ENCODE peak calls at places on chromosomes 1 and 21, in five cellular contexts. M, Q, N, S and L are unnamed samples.

GRCh38 chr1:110340207-110340468 is 961 bp downstream of the RBM15 start:
- DNase-seq in M (no peak), Q (no peak), N (no peak), S (peak), L (no peak)

GRCh38 chr1:151311589-151312331 is 15.5 kb downstream of the PI4KB start:
- DNase-seq in M (no peak), Q (no peak), N (peak), S (no peak), L (peak)

GRCh38 chr1:37794372-37795339 is 1.0 kb downstream of the MANEAL start:
- DNase-seq in M (no peak), Q (no peak), N (no peak), S (no peak), L (no peak)

GRCh38 chr1:23529146-23530088 is 1.6 kb downstream of the E2F2 start:
- DNase-seq in M (no peak), Q (no peak), N (no peak), S (no peak), L (no peak)

GRCh38 chr1:117735045-117735992 is 129.5 kb downstream of the TENT5C start:
- DNase-seq in M (no peak), Q (no peak), N (peak), S (no peak), L (peak)

GRCh38 chr1:222653178-222653827 is 35.4 kb downstream of the MIA3 start:
- DNase-seq in M (no peak), Q (no peak), N (no peak), S (no peak), L (no peak)

GRCh38 chr1:42017730-42018129 is 99.0 kb upstream of the HIVEP3 start:
- DNase-seq in M (no peak), Q (no peak), N (no peak), S (no peak), L (no peak)

GRCh38 chr21:34367320-34367935 is 3.6 kb downstream of the KCNE2 start:
- DNase-seq in M (no peak), Q (no peak), N (peak), S (peak), L (peak)

GRCh38 chr1:212412374-212412773 is 2.3 kb downstream of the PACC1 start:
- DNase-seq in M (no peak), Q (no peak), N (no peak), S (no peak), L (no peak)

GRCh38 chr1:202571719-202572339 is 138.4 kb downstream of the SYT2 start:
- DNase-seq in M (no peak), Q (no peak), N (peak), S (no peak), L (peak)

GRCh38 chr1:70979313-70979712 is 68.3 kb downstream of the PTGER3 start:
- DNase-seq in M (no peak), Q (no peak), N (no peak), S (no peak), L (no peak)

DNA sequence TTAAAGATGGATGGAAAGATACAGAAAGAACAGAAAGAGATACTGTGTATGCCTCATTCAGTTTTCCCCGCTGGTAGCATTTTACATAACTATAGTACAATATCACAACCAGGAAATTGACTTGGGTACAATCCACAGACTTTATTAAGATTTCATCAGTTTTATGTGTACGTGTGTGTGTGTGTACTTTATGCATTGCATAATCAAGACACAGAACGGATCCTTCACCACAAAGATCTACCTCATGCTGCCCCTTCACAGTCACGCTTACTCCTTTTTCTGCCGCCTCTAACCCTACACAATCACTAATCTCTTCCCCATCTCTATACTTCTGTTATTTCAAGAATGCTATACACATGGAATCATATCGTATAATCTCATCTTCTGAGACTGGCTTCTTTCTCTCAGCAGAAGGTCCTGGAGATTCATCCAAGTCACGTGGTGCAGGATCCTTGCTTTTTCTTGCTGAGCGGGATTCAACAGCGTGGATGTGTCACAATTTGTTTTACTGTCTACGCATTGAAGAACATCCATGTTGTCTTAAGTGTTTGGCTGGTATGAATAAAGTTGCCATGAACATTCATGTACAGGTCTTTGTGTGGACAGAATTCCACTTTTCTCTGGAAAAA is 76.7 kb downstream of the SLC35F3 start:
- DNase-seq in M (no peak), Q (no peak), N (peak), S (no peak), L (no peak)
- H2BK12ac ChIP-seq in M (no peak), Q (no peak), N (no peak), S (no peak), L (no peak)

GRCh38 chr1:162397039-162397448 is 14.9 kb downstream of the SH2D1B start:
- DNase-seq in M (no peak), Q (no peak), N (no peak), S (no peak), L (no peak)

GRCh38 chr1:162400790-162401189 is 11.1 kb downstream of the SH2D1B start:
- DNase-seq in M (no peak), Q (no peak), N (no peak), S (no peak), L (no peak)

GRCh38 chr1:162396201-162396906 is 14.8 kb downstream of the C1orf226 start:
- DNase-seq in M (no peak), Q (no peak), N (no peak), S (no peak), L (no peak)

GRCh38 chr1:162398999-162399580 is 12.8 kb downstream of the SH2D1B start:
- DNase-seq in M (no peak), Q (no peak), N (no peak), S (no peak), L (no peak)

GRCh38 chr1:162397943-162398560 is 13.9 kb downstream of the SH2D1B start:
- DNase-seq in M (no peak), Q (no peak), N (no peak), S (no peak), L (no peak)
- H2AK5ac ChIP-seq in M (no peak), Q (no peak), N (no peak), S (no peak), L (no peak)

GRCh38 chr1:214568328-214568727 is 16.9 kb upstream of the PTPN14 start:
- DNase-seq in M (no peak), Q (no peak), N (no peak), S (no peak), L (no peak)
- H3K4ac ChIP-seq in M (no peak), Q (no peak), N (no peak), S (no peak), L (no peak)

GRCh38 chr1:235341334-235341733 is 13.0 kb downstream of the GGPS1 start:
- DNase-seq in M (no peak), Q (no peak), N (no peak), S (no peak), L (no peak)
- H2BK12ac ChIP-seq in M (no peak), Q (no peak), N (no peak), S (no peak), L (no peak)

GRCh38 chr1:164659621-164660414 is 100.8 kb downstream of the PBX1 start:
- DNase-seq in M (no peak), Q (no peak), N (peak), S (peak), L (no peak)
- H2AK5ac ChIP-seq in M (peak), Q (no peak), N (no peak), S (no peak), L (no peak)

GRCh38 chr1:196660912-196661311 is 9.1 kb downstream of the CFH start:
- DNase-seq in M (no peak), Q (peak), N (peak), S (no peak), L (peak)

GRCh38 chr1:196661345-196661744 is 9.5 kb downstream of the CFH start:
- DNase-seq in M (no peak), Q (no peak), N (no peak), S (no peak), L (no peak)

GRCh38 chr1:196655494-196655893 is 3.7 kb downstream of the CFH start:
- DNase-seq in M (no peak), Q (no peak), N (no peak), S (no peak), L (no peak)

GRCh38 chr1:196660272-196660671 is 8.4 kb downstream of the CFH start:
- DNase-seq in M (no peak), Q (no peak), N (no peak), S (no peak), L (no peak)

DNA sequence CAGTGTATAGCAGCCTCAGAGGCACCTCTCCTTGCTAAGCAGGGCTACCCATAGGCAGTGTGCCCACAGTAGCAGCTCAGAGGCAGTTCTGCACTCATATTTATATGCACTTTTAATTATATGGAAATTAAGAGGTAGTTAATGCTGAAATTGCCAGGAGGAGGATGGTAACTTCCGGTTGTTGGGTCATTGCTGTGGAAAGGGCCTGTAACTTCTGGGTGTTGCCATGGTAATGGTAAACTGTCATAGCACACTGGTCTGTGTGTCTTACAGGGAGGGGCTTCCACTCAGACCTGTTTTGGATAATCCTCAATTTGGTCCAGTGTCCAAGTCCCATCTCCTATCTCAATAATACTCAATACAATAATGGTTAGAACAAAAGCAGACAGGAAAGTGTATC is 7.6 kb downstream of the CFH start:
- DNase-seq in M (no peak), Q (no peak), N (no peak), S (no peak), L (peak)
- H3K4ac ChIP-seq in M (no peak), Q (no peak), N (no peak), S (no peak), L (no peak)